ENCODE peak calls at places on chromosomes 12 and 14, in four cellular contexts. One of them, this sample, is unnamed.

GRCh38 chr14:71021347-71022014 is 114.2 kb downstream of the PCNX1 start:
- DNase-seq in choroid plexus epithelial cell: peak; percentile 68
- DNase-seq in AG10803: peak; percentile 75
- DNase-seq in A549: peak; percentile 19
- DNase-seq in this sample: no peak

GRCh38 chr14:39581474-39581873 is 149.2 kb upstream of the FBXO33 start:
- DNase-seq in choroid plexus epithelial cell: peak; percentile 19
- DNase-seq in AG10803: no peak
- DNase-seq in A549: no peak
- DNase-seq in this sample: no peak

GRCh38 chr12:69881771-69882170 is 56.7 kb downstream of the MYRFL start:
- DNase-seq in choroid plexus epithelial cell: no peak
- DNase-seq in AG10803: no peak
- DNase-seq in A549: no peak
- DNase-seq in this sample: no peak

GRCh38 chr12:131604146-131604844 is 106.6 kb upstream of the SFSWAP start:
- DNase-seq in choroid plexus epithelial cell: peak; percentile 2
- DNase-seq in AG10803: no peak
- DNase-seq in A549: no peak
- DNase-seq in this sample: peak; percentile 73

GRCh38 chr14:63800083-63800482 is 52.7 kb upstream of the SYNE2 start:
- DNase-seq in choroid plexus epithelial cell: no peak
- DNase-seq in AG10803: no peak
- DNase-seq in A549: no peak
- DNase-seq in this sample: no peak

GRCh38 chr12:104930388-104931326 is 27.4 kb downstream of the SLC41A2 start:
- DNase-seq in choroid plexus epithelial cell: peak; percentile 74
- DNase-seq in AG10803: peak; percentile 51
- DNase-seq in A549: no peak
- DNase-seq in this sample: peak; percentile 67

GRCh38 chr14:68891851-68892660 is 87.0 kb downstream of the ACTN1 start:
- DNase-seq in choroid plexus epithelial cell: peak; percentile 68
- DNase-seq in AG10803: peak; percentile 20
- DNase-seq in A549: no peak
- DNase-seq in this sample: no peak

GRCh38 chr12:68828669-68829068 is 20.7 kb downstream of the MDM2 start:
- DNase-seq in choroid plexus epithelial cell: no peak
- DNase-seq in AG10803: no peak
- DNase-seq in A549: no peak
- DNase-seq in this sample: no peak

GRCh38 chr12:110993425-110993824 is 73.0 kb upstream of the MYL2 start:
- DNase-seq in choroid plexus epithelial cell: no peak
- DNase-seq in AG10803: no peak
- DNase-seq in A549: peak; percentile 38
- DNase-seq in this sample: no peak

GRCh38 chr14:67934087-67934486 is 114.5 kb downstream of the RAD51B start:
- DNase-seq in choroid plexus epithelial cell: peak; percentile 94
- DNase-seq in AG10803: peak; percentile 85
- DNase-seq in A549: peak; percentile 89
- DNase-seq in this sample: peak; percentile 7

DNA sequence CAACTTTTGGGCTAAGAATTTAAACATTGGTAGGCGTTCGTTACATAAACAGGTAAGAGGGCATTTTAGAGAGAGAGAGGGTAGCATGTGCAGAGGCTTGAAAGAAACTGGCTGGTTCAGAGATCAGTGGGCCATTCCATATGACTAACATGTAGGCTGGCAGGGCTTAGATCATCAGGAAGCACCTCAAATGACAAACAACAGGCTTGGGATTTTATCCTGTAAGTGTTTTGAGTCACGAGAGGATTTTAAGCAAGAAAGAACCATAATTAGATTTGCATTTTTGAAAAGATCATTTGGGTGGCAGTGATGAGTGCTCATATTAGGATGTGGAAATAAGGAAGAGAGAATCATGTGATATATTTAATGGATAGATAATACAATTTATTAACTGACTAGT is 8.7 kb upstream of the PLEKHA5 start:
- DNase-seq in choroid plexus epithelial cell: no peak
- DNase-seq in AG10803: peak; percentile 22
- DNase-seq in A549: no peak
- DNase-seq in this sample: no peak
- TF ChIP-seq CTCF in choroid plexus epithelial cell: no peak
- TF ChIP-seq CTCF in AG10803: no peak
- TF ChIP-seq CTCF in A549: no peak
- TF ChIP-seq CTCF in this sample: no peak

DNA sequence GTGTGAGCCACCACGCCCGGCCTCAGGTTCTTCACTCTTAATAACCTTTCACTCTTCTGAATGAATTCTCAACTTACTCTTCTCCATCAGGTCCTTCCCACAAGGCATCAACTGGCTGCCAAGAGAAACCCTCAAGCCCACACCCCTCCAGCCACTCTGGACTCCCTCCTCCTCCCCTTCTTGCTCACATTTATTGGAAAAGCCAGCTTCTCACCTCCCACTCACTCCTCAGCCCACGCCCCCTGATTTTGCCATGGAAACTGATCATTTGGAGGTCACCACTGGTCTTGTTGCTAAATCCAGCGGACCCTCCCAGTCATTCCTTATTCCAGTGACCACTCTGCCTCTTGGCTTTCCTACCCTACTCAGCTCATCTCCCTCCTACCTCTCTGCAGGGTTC is 17.4 kb upstream of the ACVR1B start:
- DNase-seq in choroid plexus epithelial cell: no peak
- DNase-seq in AG10803: no peak
- DNase-seq in A549: no peak
- DNase-seq in this sample: no peak
- TF ChIP-seq CTCF in choroid plexus epithelial cell: no peak
- TF ChIP-seq CTCF in AG10803: no peak
- TF ChIP-seq CTCF in A549: no peak
- TF ChIP-seq CTCF in this sample: no peak

DNA sequence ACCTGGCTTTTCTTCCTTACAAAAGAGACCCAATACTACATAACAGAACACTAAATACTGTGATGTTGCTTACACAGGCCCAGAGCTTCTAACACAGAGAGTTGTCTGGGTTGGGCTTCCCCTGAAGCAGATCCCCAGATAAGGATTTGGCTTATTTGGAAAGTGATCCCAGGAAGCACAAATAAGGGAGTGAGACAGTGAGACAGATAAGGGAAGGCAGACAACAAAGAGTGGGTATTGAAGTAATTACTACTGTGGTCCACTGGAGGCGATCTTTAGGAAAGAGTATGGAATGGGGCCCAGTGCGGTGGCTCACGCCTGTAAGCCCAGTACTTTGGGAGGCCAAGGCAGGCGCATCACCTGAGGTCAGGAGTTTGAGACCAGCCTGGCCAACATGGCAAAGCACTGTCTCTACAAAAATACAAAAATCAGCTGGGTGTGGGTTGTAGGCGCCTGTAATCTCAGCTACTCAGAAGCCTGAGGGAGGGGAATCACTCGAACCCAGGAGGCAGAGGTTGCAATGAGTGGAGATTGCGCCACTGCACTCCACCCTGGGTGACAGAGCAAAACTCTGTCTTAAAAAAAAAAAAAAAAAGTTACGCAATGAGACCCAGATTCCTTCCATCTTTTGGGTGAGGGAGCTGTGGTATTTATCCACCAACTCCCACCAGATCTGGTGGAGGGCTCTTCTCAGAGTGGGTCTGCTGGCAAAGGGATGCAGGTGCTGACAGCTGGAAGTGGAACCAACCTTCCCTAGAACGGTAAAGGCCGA is 10.2 kb upstream of the C12orf43 start:
- DNase-seq in choroid plexus epithelial cell: no peak
- DNase-seq in AG10803: no peak
- DNase-seq in A549: no peak
- DNase-seq in this sample: no peak
- TF ChIP-seq CTCF in choroid plexus epithelial cell: no peak
- TF ChIP-seq CTCF in AG10803: no peak
- TF ChIP-seq CTCF in A549: no peak
- TF ChIP-seq CTCF in this sample: no peak

DNA sequence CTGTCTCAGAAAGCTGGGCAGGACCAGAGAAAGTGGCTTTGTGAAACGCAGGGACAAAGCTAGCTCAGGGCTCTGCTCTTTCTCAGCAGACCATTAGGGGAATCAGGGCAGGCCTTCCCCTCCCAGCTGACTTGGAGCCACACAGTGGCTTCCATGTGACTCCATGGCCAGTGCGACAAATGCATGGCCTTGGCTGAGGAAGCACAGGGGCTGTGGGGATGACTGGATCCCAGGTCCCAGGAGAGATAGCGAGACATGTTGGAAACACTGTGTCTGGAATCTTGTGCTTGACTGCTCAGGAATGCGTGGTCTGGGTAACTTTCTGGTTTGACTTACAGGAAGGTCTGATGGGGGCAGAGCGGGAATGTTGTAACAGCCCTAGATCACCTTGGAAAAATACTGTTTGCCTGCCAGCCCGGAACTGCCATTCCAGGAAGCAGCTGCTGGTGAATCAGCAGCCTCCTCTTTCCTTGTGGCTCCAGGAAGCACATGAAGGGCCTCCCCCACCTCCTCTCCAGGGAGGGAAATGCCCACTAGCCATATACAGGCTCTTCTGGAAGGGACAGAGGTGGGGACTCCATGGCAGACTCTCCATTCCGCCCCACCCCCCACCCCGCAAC is 133.5 kb upstream of the HIF1A start:
- DNase-seq in choroid plexus epithelial cell: peak; percentile 95
- DNase-seq in AG10803: peak; percentile 100
- DNase-seq in A549: peak; percentile 95
- DNase-seq in this sample: no peak
- TF ChIP-seq CTCF in choroid plexus epithelial cell: no peak
- TF ChIP-seq CTCF in AG10803: peak; percentile 24
- TF ChIP-seq CTCF in A549: no peak
- TF ChIP-seq CTCF in this sample: no peak

GRCh38 chr12:12008232-12008850 is 62.4 kb upstream of the BCL2L14 start:
- DNase-seq in choroid plexus epithelial cell: no peak
- DNase-seq in AG10803: no peak
- DNase-seq in A549: no peak
- DNase-seq in this sample: peak; percentile 61
- TF ChIP-seq CTCF in choroid plexus epithelial cell: peak; percentile 50
- TF ChIP-seq CTCF in AG10803: peak; percentile 26
- TF ChIP-seq CTCF in A549: no peak
- TF ChIP-seq CTCF in this sample: peak; percentile 81

GRCh38 chr12:62802981-62803380 is 132.0 kb downstream of the PPM1H start:
- DNase-seq in choroid plexus epithelial cell: peak; percentile 75
- DNase-seq in AG10803: peak; percentile 16
- DNase-seq in A549: no peak
- DNase-seq in this sample: no peak
- TF ChIP-seq CTCF in choroid plexus epithelial cell: peak; percentile 58
- TF ChIP-seq CTCF in AG10803: peak; percentile 18
- TF ChIP-seq CTCF in A549: peak; percentile 9
- TF ChIP-seq CTCF in this sample: no peak

DNA sequence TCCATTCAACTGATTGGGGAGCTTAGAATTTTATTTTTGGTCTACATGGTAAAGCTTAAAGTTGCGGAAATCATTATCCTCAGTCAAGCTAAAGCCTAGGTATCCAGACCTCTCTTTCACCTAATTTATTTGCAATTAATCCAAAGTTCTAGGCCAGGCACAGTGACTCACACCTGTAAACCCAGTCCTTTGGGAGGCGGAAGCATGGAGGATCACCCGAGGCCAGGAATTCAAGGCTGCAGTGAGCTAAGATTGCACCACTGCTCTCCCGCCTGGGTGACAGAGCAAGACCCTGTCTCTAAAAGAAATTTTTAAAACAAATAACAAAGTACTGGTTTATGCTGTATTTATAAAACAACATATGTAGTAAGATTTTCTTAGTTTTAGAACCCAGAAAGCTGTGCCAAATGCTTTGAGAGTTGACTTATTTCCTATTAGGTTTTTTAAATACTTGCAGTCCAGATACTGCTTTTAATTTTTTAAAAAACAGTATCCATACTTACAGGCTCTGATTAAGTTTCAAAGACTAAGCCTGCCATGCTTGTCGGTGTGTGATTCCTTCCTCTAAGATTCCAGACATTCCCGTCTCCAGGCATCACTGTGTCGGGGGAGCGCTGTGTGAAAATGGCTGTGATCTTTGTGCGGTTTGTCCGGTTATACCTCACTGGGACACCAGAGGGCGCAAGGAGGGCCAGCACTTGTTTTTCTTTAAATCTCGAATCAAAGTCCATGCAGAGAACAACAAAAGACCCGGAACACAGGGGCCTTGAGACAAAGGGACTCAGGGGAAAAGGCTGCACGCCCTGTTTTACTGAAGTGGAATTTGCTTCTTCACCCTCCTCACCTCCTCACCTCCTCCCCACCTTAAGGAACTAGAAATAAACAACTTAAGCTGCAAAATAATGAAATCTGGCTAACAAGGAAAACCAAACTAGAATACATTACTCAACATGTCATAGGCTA is 24.6 kb upstream of the TMPO start:
- DNase-seq in choroid plexus epithelial cell: peak; percentile 88
- DNase-seq in AG10803: peak; percentile 89
- DNase-seq in A549: peak; percentile 94
- DNase-seq in this sample: peak; percentile 90
- TF ChIP-seq CTCF in choroid plexus epithelial cell: peak; percentile 96
- TF ChIP-seq CTCF in AG10803: peak; percentile 90
- TF ChIP-seq CTCF in A549: peak; percentile 83
- TF ChIP-seq CTCF in this sample: peak; percentile 85